ENCODE peak calls at places on chromosomes 1 and 21, in eight cellular contexts. T, N, D, V, F, E, J and Q are unnamed samples.

GRCh38 chr1:17570228-17570627 is 30.7 kb downstream of the ARHGEF10L start:
- DNase-seq in T (no peak), N (no peak), D (no peak), V (no peak), F (no peak), E (no peak), J (no peak), Q (no peak)

GRCh38 chr1:60463786-60464185 is 390.2 kb upstream of the C1orf87 start:
- DNase-seq in T (no peak), N (no peak), D (no peak), V (no peak), F (no peak), E (no peak), J (no peak), Q (no peak)

GRCh38 chr1:246597340-246597739 is 31.1 kb downstream of the CNST start:
- DNase-seq in T (no peak), N (no peak), D (peak; percentile 96), V (no peak), F (peak; percentile 68), E (no peak), J (peak; percentile 94), Q (no peak)

GRCh38 chr21:45019887-45020537 is 54.4 kb upstream of the ADARB1 start:
- DNase-seq in T (no peak), N (no peak), D (no peak), V (no peak), F (no peak), E (no peak), J (no peak), Q (no peak)

GRCh38 chr1:56797079-56797685 is 22.0 kb downstream of the FYB2 start:
- DNase-seq in T (no peak), N (no peak), D (no peak), V (no peak), F (no peak), E (no peak), J (no peak), Q (no peak)

GRCh38 chr1:178869114-178869697 is 1.7 kb downstream of the ANGPTL1 start:
- DNase-seq in T (no peak), N (no peak), D (peak; percentile 84), V (peak; percentile 20), F (peak; percentile 20), E (no peak), J (peak; percentile 63), Q (peak; percentile 82)

GRCh38 chr1:92899780-92900179 is 61.5 kb downstream of the DIPK1A start:
- DNase-seq in T (no peak), N (no peak), D (no peak), V (no peak), F (no peak), E (no peak), J (no peak), Q (no peak)

GRCh38 chr1:156746716-156747631 is 4.5 kb downstream of the HDGF start:
- DNase-seq in T (peak; percentile 87), N (peak; percentile 91), D (peak; percentile 95), V (peak; percentile 86), F (peak; percentile 89), E (peak; percentile 73), J (peak; percentile 90), Q (peak; percentile 94)

GRCh38 chr1:195328102-195328501 is 1280.1 kb downstream of the KCNT2 start:
- DNase-seq in T (no peak), N (no peak), D (peak; percentile 51), V (no peak), F (no peak), E (no peak), J (peak; percentile 5), Q (peak; percentile 69)

GRCh38 chr1:167416506-167416905 is 101.8 kb downstream of the CD247 start:
- DNase-seq in T (no peak), N (no peak), D (no peak), V (peak; percentile 61), F (no peak), E (no peak), J (no peak), Q (no peak)

GRCh38 chr1:110163591-110163990 is 13.3 kb downstream of the SLC6A17 start:
- DNase-seq in T (no peak), N (no peak), D (no peak), V (no peak), F (no peak), E (no peak), J (no peak), Q (no peak)

GRCh38 chr1:9653783-9654517 is 2.4 kb downstream of the PIK3CD start:
- DNase-seq in T (no peak), N (no peak), D (no peak), V (no peak), F (no peak), E (peak; percentile 74), J (no peak), Q (no peak)

GRCh38 chr1:59367269-59368006 is 70.5 kb downstream of the FGGY start:
- DNase-seq in T (no peak), N (no peak), D (peak; percentile 93), V (no peak), F (peak; percentile 96), E (no peak), J (peak; percentile 94), Q (peak; percentile 93)

GRCh38 chr1:195019385-195019784 is 1588.9 kb downstream of the KCNT2 start:
- DNase-seq in T (no peak), N (no peak), D (no peak), V (no peak), F (peak; percentile 70), E (no peak), J (peak; percentile 7), Q (no peak)

GRCh38 chr1:26239936-26240335 is 5.9 kb downstream of the CEP85 start:
- DNase-seq in T (no peak), N (no peak), D (peak; percentile 58), V (no peak), F (peak; percentile 83), E (no peak), J (peak; percentile 6), Q (peak; percentile 38)

GRCh38 chr1:234710936-234711335 is 101.0 kb upstream of the IRF2BP2 start:
- DNase-seq in T (no peak), N (no peak), D (no peak), V (no peak), F (no peak), E (no peak), J (no peak), Q (no peak)

GRCh38 chr1:245956225-245956624 is 550.9 kb downstream of the SMYD3 start:
- DNase-seq in T (no peak), N (no peak), D (no peak), V (no peak), F (peak; percentile 45), E (no peak), J (peak; percentile 55), Q (no peak)

GRCh38 chr21:45780647-45781046 is 137.1 kb downstream of the PCBP3 start:
- DNase-seq in T (no peak), N (no peak), D (no peak), V (no peak), F (no peak), E (no peak), J (no peak), Q (no peak)

GRCh38 chr1:7456683-7457082 is 314.4 kb upstream of the VAMP3 start:
- DNase-seq in T (no peak), N (peak; percentile 60), D (no peak), V (no peak), F (no peak), E (no peak), J (no peak), Q (no peak)

GRCh38 chr21:35840197-35840799 is 220.0 kb downstream of the SETD4 start:
- DNase-seq in T (peak; percentile 55), N (no peak), D (peak; percentile 83), V (peak; percentile 57), F (peak; percentile 80), E (peak; percentile 85), J (peak; percentile 91), Q (peak; percentile 91)

GRCh38 chr1:60970081-60970509 is 112.3 kb upstream of the NFIA start:
- DNase-seq in T (no peak), N (no peak), D (peak; percentile 56), V (no peak), F (peak; percentile 41), E (peak; percentile 56), J (peak; percentile 23), Q (no peak)

GRCh38 chr1:41381691-41382530 is 20.7 kb downstream of the FOXO6 start:
- DNase-seq in T (no peak), N (no peak), D (peak; percentile 65), V (no peak), F (peak; percentile 25), E (no peak), J (no peak), Q (peak; percentile 75)

GRCh38 chr21:36636439-36636838 is 62.5 kb upstream of the SIM2 start:
- DNase-seq in T (no peak), N (no peak), D (no peak), V (no peak), F (no peak), E (no peak), J (no peak), Q (no peak)

GRCh38 chr1:14392161-14392886 is 206.2 kb upstream of the KAZN start:
- DNase-seq in T (no peak), N (no peak), D (no peak), V (no peak), F (no peak), E (no peak), J (no peak), Q (no peak)

GRCh38 chr1:209397910-209398309 is 185.6 kb upstream of the CAMK1G start:
- DNase-seq in T (no peak), N (no peak), D (no peak), V (no peak), F (no peak), E (no peak), J (no peak), Q (no peak)
- H3K9ac ChIP-seq in T (no peak overlapping the region), N (no peak overlapping the region), D (peak overlapping the region; percentile 4), V (no peak overlapping the region), F (no peak overlapping the region), E (no peak overlapping the region), J (no peak overlapping the region), Q (no peak overlapping the region)

DNA sequence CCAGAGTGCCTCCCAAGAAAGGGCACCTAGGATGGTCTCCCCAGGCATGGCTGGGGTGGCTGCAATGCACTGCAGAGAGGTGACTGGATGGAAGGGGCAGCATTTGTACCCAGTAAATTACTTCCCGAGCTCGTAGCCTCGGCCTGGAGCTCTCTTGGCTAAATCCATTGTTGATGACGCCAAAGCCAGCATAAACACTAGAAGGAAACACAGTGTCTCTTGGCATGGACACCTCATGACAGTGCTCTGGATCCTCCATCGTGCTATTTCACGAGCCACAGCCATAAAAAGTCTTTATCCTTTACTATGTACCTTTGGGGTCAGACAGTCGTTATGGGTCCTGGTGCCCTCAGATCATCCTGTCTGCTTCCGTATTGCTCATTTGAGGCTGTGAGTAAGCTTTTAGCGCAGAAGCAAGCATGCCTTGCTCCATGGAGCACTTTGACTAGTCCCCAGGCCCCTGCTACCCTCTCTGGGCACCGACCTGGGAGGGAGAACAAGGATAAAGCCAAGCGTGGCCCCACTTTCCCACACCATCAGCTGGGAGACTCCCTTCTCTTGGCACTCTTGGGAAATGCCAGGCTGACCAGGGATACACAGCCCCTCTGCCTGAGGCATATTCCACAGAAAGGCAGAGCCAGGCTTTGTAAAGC is 10.3 kb upstream of the PRELP start:
- DNase-seq in T (no peak), N (no peak), D (peak; percentile 41), V (no peak), F (no peak), E (no peak), J (no peak), Q (no peak)
- H3K4me1 ChIP-seq in T (no peaks in the 10 kb centered on the region), N (peaks cover 10% of the 10 kb centered on the region), D (peaks cover 43% of the 10 kb centered on the region), V (peaks cover 28% of the 10 kb centered on the region), F (peaks cover 27% of the 10 kb centered on the region), E (peaks cover 18% of the 10 kb centered on the region), J (peaks cover 19% of the 10 kb centered on the region), Q (peaks cover 39% of the 10 kb centered on the region)

GRCh38 chr1:200034821-200035396 is 7.4 kb downstream of the NR5A2 start:
- DNase-seq in T (no peak), N (peak; percentile 60), D (peak; percentile 67), V (peak; percentile 62), F (peak; percentile 28), E (no peak), J (peak; percentile 31), Q (peak; percentile 60)
- H3K4me3 ChIP-seq in T (no peak overlapping the region), N (peak overlapping the region; percentile 69), D (peak overlapping the region; percentile 60), V (no peak overlapping the region), F (peak overlapping the region; percentile 38), E (no peak overlapping the region), J (peak overlapping the region; percentile 10), Q (peak overlapping the region; percentile 62)

GRCh38 chr1:46084553-46085448 is 47.6 kb downstream of the PIK3R3 start:
- DNase-seq in T (no peak), N (no peak), D (peak; percentile 58), V (no peak), F (peak; percentile 55), E (no peak), J (peak; percentile 54), Q (peak; percentile 61)
- H3K9ac ChIP-seq in T (no peak overlapping the region), N (no peak overlapping the region), D (no peak overlapping the region), V (no peak overlapping the region), F (no peak overlapping the region), E (no peak overlapping the region), J (no peak overlapping the region), Q (peak overlapping the region; percentile 44)